ENCODE peak calls at places on chromosome 12, in eight cellular contexts. F, B, P, C, K, M, U and W are unnamed samples. For H3K4me1, the result is how much of the 10 kb centered on the place peaks cover.

GRCh38 chr12:121133838-121134237 is 1.2 kb downstream of the P2RX7 start:
- DNase-seq in F (no peak), C (no peak), K (no peak), U (no peak), B (no peak), P (no peak), M (no peak), W (no peak)

GRCh38 chr12:94987806-94988205 is 15.7 kb downstream of the NDUFA12 start:
- DNase-seq in C (peak), B (no peak), U (no peak), F (no peak), M (no peak), K (no peak), P (no peak), W (no peak)

GRCh38 chr12:118103601-118104382 is at the start of gene VSIG10:
- DNase-seq in U (peak), C (no peak), K (peak), F (no peak), B (peak), M (peak), P (peak), W (peak)

GRCh38 chr12:32039917-32040575 is 66.6 kb upstream of the BICD1 start:
- DNase-seq in P (no peak), F (no peak), C (no peak), M (no peak), B (no peak), K (no peak), U (no peak), W (no peak)

GRCh38 chr12:64673490-64674169 is 63.3 kb downstream of the RASSF3 start:
- DNase-seq in C (no peak), P (no peak), B (no peak), U (no peak), K (peak), M (no peak), F (no peak), W (no peak)

GRCh38 chr12:17015501-17015900 is 409.5 kb upstream of the LMO3 start:
- DNase-seq in B (no peak), P (no peak), K (no peak), M (no peak), C (no peak), F (no peak), U (no peak), W (no peak)

GRCh38 chr12:27966870-27967269 is 5.7 kb downstream of the PTHLH start:
- DNase-seq in P (no peak), F (no peak), U (peak), M (no peak), K (no peak), C (no peak), B (no peak), W (no peak)

GRCh38 chr12:124754949-124755800 is 108.5 kb downstream of the SCARB1 start:
- DNase-seq in K (peak), F (peak), M (peak), C (peak), U (peak), B (peak), P (peak), W (peak)

GRCh38 chr12:131628766-131629448 is 82.0 kb upstream of the SFSWAP start:
- DNase-seq in M (no peak), C (no peak), B (no peak), U (no peak), K (no peak), P (no peak), F (no peak), W (no peak)

GRCh38 chr12:114767906-114768697 is 84.1 kb upstream of the TBX3 start:
- DNase-seq in B (no peak), M (no peak), F (no peak), K (no peak), P (peak), U (no peak), C (no peak), W (no peak)

GRCh38 chr12:53098982-53099651 is 1.6 kb downstream of the IGFBP6 start:
- DNase-seq in M (peak), F (peak), C (peak), U (peak), B (peak), P (peak), K (peak), W (peak)

GRCh38 chr12:53098354-53098981 is 1.0 kb downstream of the IGFBP6 start:
- DNase-seq in K (peak), U (peak), F (peak), M (peak), P (peak), B (peak), C (no peak), W (no peak)

GRCh38 chr12:53096761-53097160 is 706 bp upstream of the IGFBP6 start:
- DNase-seq in C (no peak), B (no peak), K (no peak), F (no peak), U (peak), M (no peak), P (peak), W (no peak)

GRCh38 chr12:53097207-53097563 is 282 bp upstream of the IGFBP6 start:
- DNase-seq in P (no peak), B (no peak), U (peak), F (no peak), C (no peak), K (no peak), M (no peak), W (no peak)

DNA sequence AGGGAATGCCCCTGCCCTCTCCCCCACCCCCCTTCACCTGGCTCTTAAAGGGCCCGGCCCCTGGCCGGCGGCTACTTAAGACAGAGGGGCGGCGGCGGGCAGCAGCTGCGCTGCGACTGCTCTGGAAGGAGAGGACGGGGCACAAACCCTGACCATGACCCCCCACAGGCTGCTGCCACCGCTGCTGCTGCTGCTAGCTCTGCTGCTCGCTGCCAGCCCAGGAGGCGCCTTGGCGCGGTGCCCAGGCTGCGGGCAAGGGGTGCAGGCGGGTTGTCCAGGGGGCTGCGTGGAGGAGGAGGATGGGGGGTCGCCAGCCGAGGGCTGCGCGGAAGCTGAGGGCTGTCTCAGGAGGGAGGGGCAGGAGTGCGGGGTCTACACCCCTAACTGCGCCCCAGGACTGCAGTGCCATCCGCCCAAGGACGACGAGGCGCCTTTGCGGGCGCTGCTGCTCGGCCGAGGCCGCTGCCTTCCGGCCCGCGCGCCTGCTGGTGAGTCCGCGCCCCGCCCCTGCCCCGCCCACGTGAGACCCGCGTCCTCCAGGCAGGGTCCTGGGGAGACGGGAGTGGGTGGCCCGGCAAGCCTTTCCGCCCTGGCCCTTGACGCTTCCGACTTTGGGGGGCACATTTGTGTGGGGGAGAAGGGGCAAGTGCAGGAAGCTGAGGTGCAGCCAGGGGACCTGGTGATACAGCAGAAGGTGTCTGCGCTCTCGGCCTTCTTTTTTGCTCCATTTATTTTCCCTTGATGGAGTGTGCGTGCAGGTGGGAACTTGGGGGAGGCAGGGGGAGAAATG is at the start of gene IGFBP6:
- DNase-seq in F (peak), B (peak), P (peak), M (peak), K (peak), U (peak), C (peak), W (peak)
- H3K4me1 ChIP-seq in F (under half), B (under half), P (under half), M (under half), K (under half), U (under half), C (under half), W (under half)

GRCh38 chr12:3228587-3228986 is 151.4 kb downstream of the TSPAN9 start:
- DNase-seq in U (no peak), P (no peak), K (no peak), F (no peak), M (no peak), B (no peak), C (no peak), W (no peak)

GRCh38 chr12:3231399-3231876 is 154.3 kb downstream of the TSPAN9 start:
- DNase-seq in B (peak), P (peak), M (no peak), F (no peak), U (no peak), K (no peak), C (no peak), W (no peak)

GRCh38 chr12:3229577-3229976 is 152.4 kb downstream of the TSPAN9 start:
- DNase-seq in C (no peak), U (no peak), F (no peak), B (no peak), P (no peak), K (no peak), M (no peak), W (no peak)

GRCh38 chr12:3233813-3234212 is 156.6 kb downstream of the TSPAN9 start:
- DNase-seq in U (no peak), K (no peak), B (no peak), M (no peak), F (no peak), P (no peak), C (no peak), W (no peak)

DNA sequence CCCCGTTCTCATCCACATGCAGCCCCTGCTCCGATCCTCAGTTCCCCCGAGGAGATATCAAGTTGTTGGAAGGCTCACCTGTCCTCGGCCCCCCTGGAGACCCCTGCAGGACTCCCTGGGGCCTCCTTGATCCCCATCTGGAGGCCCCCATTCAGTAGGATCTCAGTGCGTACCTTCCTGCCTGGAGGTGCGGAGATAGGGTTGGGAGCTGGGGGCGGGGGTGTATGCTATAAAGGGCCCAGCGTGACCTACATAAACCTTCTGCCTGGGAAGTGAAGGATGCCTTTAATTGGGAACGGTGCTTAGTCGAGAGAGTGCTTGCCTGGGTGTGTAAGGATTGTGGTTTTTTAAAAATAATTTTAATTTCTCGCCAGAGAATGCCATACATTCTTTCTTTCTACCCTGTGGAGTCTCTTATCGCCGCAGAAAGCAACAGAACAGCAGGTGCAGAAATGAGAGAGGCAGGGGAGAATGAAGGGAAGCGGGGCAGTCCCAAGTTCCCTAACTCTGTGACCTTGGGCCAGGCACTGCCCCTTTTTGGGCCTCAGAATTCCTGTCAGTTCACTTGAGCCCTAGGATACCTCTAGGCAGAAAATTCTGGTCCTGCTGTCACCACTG is 153.7 kb downstream of the TSPAN9 start:
- DNase-seq in M (no peak), P (no peak), U (no peak), B (no peak), C (no peak), F (no peak), K (no peak), W (no peak)
- H3K4me1 ChIP-seq in M (under half), P (under half), U (under half), B (under half), C (under half), F (under half), K (under half), W (under half)

DNA sequence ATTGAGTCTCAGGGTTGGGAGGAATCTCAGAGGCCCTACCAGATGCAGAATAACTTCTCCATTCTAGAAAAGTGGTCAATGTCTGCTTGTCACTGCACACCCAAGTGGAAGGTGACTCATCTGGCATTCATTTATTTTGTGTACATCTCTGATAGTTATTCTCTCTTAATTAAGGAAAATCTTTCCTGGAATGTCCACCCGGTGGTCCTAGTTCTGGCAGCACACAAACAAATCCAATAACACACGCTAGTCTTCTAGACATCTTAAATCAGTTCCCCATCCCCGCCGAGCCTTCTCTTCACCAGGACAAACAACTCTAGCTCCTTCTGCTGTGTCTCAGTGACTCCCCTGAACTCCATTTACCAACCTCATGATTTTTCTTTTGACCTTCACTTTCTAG is 50.0 kb upstream of the SCN8A start:
- DNase-seq in U (no peak), C (no peak), P (no peak), B (no peak), K (no peak), M (no peak), F (no peak), W (no peak)
- H3K4me1 ChIP-seq in U (under half), C (under half), P (under half), B (under half), K (under half), M (under half), F (under half), W (under half)

DNA sequence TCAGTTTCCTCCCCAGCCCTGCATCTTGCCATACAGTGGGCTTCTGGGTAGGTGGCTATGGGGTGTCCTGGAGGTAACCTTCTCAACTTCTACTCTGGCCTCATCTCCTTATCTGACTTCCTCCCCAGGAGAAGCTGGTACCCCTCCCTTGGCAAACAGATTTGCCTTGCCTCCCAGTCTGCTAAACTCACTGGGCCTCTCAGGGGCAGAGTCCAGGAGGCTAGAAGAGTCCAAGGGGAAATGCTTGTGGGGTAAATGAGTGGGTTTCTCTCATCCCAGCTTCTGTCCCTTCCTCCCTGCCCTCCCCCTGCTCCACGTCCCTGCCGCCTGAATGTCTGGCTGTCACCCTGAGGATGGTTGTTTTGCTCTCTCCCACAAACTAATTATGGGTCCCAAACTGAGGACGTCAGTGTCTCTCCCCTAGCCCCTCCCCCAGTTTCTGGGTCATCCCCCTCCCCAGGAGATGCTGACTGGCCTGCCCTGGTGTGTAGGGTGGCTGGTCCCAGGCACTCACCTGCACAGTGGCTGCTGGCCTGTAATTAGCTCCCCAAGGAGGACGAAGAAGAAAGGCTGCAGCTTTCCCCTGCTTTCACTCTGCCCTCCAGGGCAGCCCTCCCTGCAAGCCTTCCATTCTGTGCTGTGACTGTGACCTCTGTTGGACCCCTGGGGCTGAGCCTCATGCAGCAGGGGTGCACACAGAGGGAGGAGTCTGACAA is at the start of gene LRP1-AS:
- DNase-seq in M (no peak), U (no peak), P (no peak), F (no peak), B (no peak), K (no peak), C (no peak), W (no peak)
- H3K4me1 ChIP-seq in M (under half), U (half or more), P (half or more), F (under half), B (under half), K (under half), C (under half), W (half or more)

GRCh38 chr12:11805043-11805442 is 155.6 kb downstream of the ETV6 start:
- DNase-seq in M (no peak), K (no peak), F (no peak), U (no peak), P (no peak), C (no peak), B (no peak), W (no peak)

GRCh38 chr12:11810160-11810559 is 160.7 kb downstream of the ETV6 start:
- DNase-seq in U (no peak), M (no peak), B (no peak), P (no peak), F (no peak), K (no peak), C (no peak), W (no peak)

GRCh38 chr12:11805680-11806079 is 156.2 kb downstream of the ETV6 start:
- DNase-seq in K (no peak), M (no peak), C (no peak), P (no peak), F (no peak), U (no peak), B (no peak), W (no peak)

GRCh38 chr12:11804130-11804529 is 154.7 kb downstream of the ETV6 start:
- DNase-seq in F (no peak), B (no peak), C (no peak), K (no peak), U (no peak), M (no peak), P (no peak), W (no peak)

GRCh38 chr12:11807453-11807852 is 158.0 kb downstream of the ETV6 start:
- DNase-seq in F (no peak), C (no peak), U (no peak), K (no peak), P (no peak), M (no peak), B (no peak), W (no peak)
- H3K4me1 ChIP-seq in F (under half), C (under half), U (under half), K (under half), P (under half), M (under half), B (under half), W (under half)

DNA sequence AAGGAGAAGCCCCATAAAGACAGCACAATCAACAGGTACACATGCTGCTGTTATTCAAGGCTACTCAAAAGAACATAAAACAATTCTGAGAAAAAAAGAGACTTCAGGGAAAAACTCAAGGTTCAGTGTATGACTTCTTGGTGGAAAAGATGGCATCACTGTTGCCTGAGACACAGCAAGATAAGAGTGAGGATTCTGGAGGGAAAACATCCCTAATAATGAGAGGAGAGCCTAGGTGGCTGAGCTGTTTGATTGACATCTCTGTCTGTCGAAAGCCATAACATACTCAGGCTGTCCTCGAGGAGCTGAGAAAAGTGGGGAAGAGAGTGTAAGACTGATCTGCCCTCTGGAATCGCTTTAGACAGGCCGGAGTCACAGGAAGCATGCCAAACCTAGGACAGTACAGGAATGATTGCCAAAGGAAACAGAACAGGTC is 193.4 kb upstream of the AMIGO2 start:
- DNase-seq in P (no peak), M (no peak), K (no peak), B (no peak), F (no peak), U (no peak), C (no peak), W (no peak)
- H3K4me1 ChIP-seq in P (under half), M (under half), K (under half), B (under half), F (half or more), U (under half), C (half or more), W (under half)

GRCh38 chr12:52149182-52149641 is 42.6 kb downstream of the KRT80 start:
- DNase-seq in P (no peak), F (no peak), U (peak), M (no peak), K (no peak), B (no peak), C (no peak), W (no peak)
- H3K4me1 ChIP-seq in P (under half), F (under half), U (half or more), M (under half), K (under half), B (under half), C (under half), W (half or more)

GRCh38 chr12:57848208-57848607 is 1.7 kb upstream of the CTDSP2 start:
- DNase-seq in B (no peak), K (no peak), F (no peak), C (no peak), U (no peak), P (no peak), M (no peak), W (no peak)
- H3K4me1 ChIP-seq in B (half or more), K (under half), F (under half), C (under half), U (under half), P (under half), M (under half), W (under half)